ENCODE peak calls at places on chromosome 3, in four cellular contexts. J is NCI-H2081, Z is HCT116, A is endothelial cell. V is an unnamed sample.

GRCh38 chr3:128068156-128068620 is 16.0 kb downstream of the SEC61A1 start:
- DNase-seq in J (peak), Z (peak), A (peak), V (no peak)

GRCh38 chr3:169556909-169557308 is 106.6 kb downstream of the MECOM start:
- DNase-seq in J (no peak), Z (no peak), A (no peak), V (no peak)

GRCh38 chr3:56819016-56819809 is 17.5 kb upstream of the ARHGEF3 start:
- DNase-seq in J (no peak), Z (no peak), A (no peak), V (no peak)

GRCh38 chr3:82938821-82939328 is 1177.4 kb upstream of the GBE1 start:
- DNase-seq in J (no peak), Z (no peak), A (no peak), V (peak)

GRCh38 chr3:152396867-152397266 is 128.1 kb downstream of the MBNL1 start:
- DNase-seq in J (no peak), Z (no peak), A (no peak), V (no peak)

GRCh38 chr3:155946178-155946577 is 75.7 kb downstream of the GMPS start:
- DNase-seq in J (no peak), Z (no peak), A (no peak), V (no peak)

GRCh38 chr3:183181606-183182005 is 19.1 kb upstream of the LAMP3 start:
- DNase-seq in J (peak), Z (no peak), A (no peak), V (no peak)

GRCh38 chr3:107524214-107525100 is 1.7 kb downstream of the BBX start:
- DNase-seq in J (peak), Z (no peak), A (peak), V (peak)

GRCh38 chr3:124639406-124640237 is 90.6 kb upstream of the UMPS start:
- DNase-seq in J (no peak), Z (no peak), A (no peak), V (no peak)

GRCh38 chr3:13347390-13347966 is 72.6 kb downstream of the NUP210 start:
- DNase-seq in J (no peak), Z (no peak), A (peak), V (no peak)

GRCh38 chr3:128996741-128997140 is 2.9 kb upstream of the CFAP92 start:
- DNase-seq in J (no peak), Z (no peak), A (no peak), V (no peak)

GRCh38 chr3:24838533-24838932 is 343.9 kb upstream of the THRB start:
- DNase-seq in J (no peak), Z (no peak), A (no peak), V (no peak)

GRCh38 chr3:195068481-195069080 is 202.4 kb downstream of the XXYLT1 start:
- DNase-seq in J (no peak), Z (no peak), A (no peak), V (no peak)

GRCh38 chr3:32781211-32781968 is 36.4 kb upstream of the TRIM71 start:
- DNase-seq in J (peak), Z (peak), A (peak), V (peak)

GRCh38 chr3:13069495-13069894 is 3.7 kb downstream of the IQSEC1 start:
- DNase-seq in J (no peak), Z (no peak), A (no peak), V (peak)

GRCh38 chr3:179304605-179305004 is 18.2 kb upstream of the ZNF639 start:
- DNase-seq in J (no peak), Z (no peak), A (no peak), V (no peak)

GRCh38 chr3:24086597-24087369 is 141.7 kb downstream of the NR1D2 start:
- DNase-seq in J (no peak), Z (no peak), A (no peak), V (no peak)

GRCh38 chr3:196378442-196378841 is 40.3 kb upstream of the TM4SF19 start:
- DNase-seq in J (no peak), Z (no peak), A (no peak), V (no peak)

GRCh38 chr3:23209103-23209502 is 6.0 kb downstream of the UBE2E2 start:
- DNase-seq in J (no peak), Z (no peak), A (no peak), V (no peak)